ENCODE peak calls at places on chromosomes 11 and 22, in six cellular contexts. J is GM12891, I is sigmoid colon, U is endothelial cell of umbilical vein, C is lower leg skin, O is stomach. M is an unnamed sample.

GRCh38 chr22:37061611-37062365 is 10.2 kb downstream of the KCTD17 start:
- DNase-seq in C (no peak), O (no peak), U (no peak), I (no peak), J (no peak), M (no peak)

GRCh38 chr22:48585916-48586798 is 1241.5 kb downstream of the BRD1 start:
- DNase-seq in I (no peak), U (no peak), O (no peak), J (no peak), C (no peak), M (peak)

GRCh38 chr11:14748093-14748492 is 104.5 kb downstream of the PDE3B start:
- DNase-seq in J (no peak), I (no peak), U (no peak), O (no peak), C (no peak), M (no peak)

GRCh38 chr22:38177044-38177443 is 4.6 kb downstream of the PLA2G6 start:
- DNase-seq in I (peak), J (no peak), U (no peak), C (no peak), O (no peak), M (no peak)

GRCh38 chr11:31720666-31721199 is 90.4 kb downstream of the PAX6 start:
- DNase-seq in U (no peak), I (no peak), J (no peak), O (no peak), C (no peak), M (no peak)

GRCh38 chr11:83285131-83285770 is 916 bp downstream of the CCDC90B start:
- DNase-seq in I (no peak), U (no peak), J (no peak), C (no peak), O (no peak), M (no peak)

GRCh38 chr11:122398851-122399250 is 256.7 kb upstream of the UBASH3B start:
- DNase-seq in O (no peak), J (no peak), C (no peak), U (no peak), I (no peak), M (no peak)

GRCh38 chr11:96741068-96741467 is 351.3 kb downstream of the JRKL start:
- DNase-seq in I (no peak), U (no peak), C (no peak), O (no peak), J (no peak), M (no peak)

GRCh38 chr11:66321606-66322005 is 4.8 kb upstream of the CD248 start:
- DNase-seq in I (no peak), O (no peak), C (no peak), U (no peak), J (no peak), M (no peak)

GRCh38 chr22:24772493-24773220 is 1.9 kb downstream of the PIWIL3 start:
- DNase-seq in J (no peak), U (peak), I (no peak), O (no peak), C (peak), M (no peak)

GRCh38 chr11:5274340-5274739 is 4.6 kb upstream of the HBE1 start:
- DNase-seq in C (no peak), I (no peak), U (no peak), O (no peak), J (no peak), M (no peak)

GRCh38 chr22:46001426-46002106 is 24.6 kb upstream of the WNT7B start:
- DNase-seq in I (peak), O (no peak), C (no peak), U (peak), J (no peak), M (no peak)

GRCh38 chr11:112608466-112608865 is 347.8 kb upstream of the PLET1 start:
- DNase-seq in U (no peak), C (no peak), I (no peak), O (no peak), J (no peak), M (no peak)

GRCh38 chr11:79108851-79109250 is 332.0 kb downstream of the TENM4 start:
- DNase-seq in U (no peak), O (no peak), I (no peak), J (no peak), C (peak), M (no peak)

GRCh38 chr22:41620646-41621098 is at the start of gene DESI1:
- DNase-seq in U (no peak), J (peak), O (no peak), C (no peak), I (no peak), M (no peak)
- TF ChIP-seq POLR2A in U (peak), J (peak), O (peak), C (no peak), I (no peak), M (peak)

DNA sequence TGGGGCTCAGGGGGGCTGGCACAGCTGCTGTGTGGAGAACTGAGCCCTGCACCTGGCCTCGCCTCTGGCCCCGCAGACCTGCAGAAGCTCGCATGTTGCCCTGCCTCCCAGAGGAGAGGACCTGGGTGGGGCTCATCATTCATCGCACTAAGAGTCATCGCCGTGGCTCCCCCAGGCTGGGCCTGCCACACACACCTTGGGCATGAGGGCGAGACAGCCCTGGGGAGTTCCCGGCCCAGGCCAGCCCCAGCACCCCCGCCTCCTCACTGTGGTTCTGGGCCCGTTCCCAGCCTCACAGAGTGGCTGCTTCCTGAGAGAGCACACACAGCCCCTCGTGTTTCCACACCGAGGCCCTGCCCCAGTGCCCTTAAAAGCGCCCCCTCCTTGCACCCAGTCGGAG is 694.6 kb downstream of the TBC1D22A start:
- DNase-seq in I (no peak), J (no peak), U (no peak), O (no peak), C (no peak), M (no peak)
- TF ChIP-seq POLR2A in I (no peak), J (no peak), U (no peak), O (no peak), C (no peak), M (no peak)

GRCh38 chr22:31345331-31346254 is 553 bp downstream of the PATZ1 start:
- DNase-seq in J (peak), U (peak), I (peak), O (peak), C (peak), M (peak)
- TF ChIP-seq POLR2A in J (no peak), U (peak), I (no peak), O (no peak), C (no peak), M (no peak)

GRCh38 chr11:118915941-118916841 is 9.5 kb downstream of the BCL9L start:
- DNase-seq in U (no peak), O (no peak), C (no peak), J (no peak), I (peak), M (no peak)

GRCh38 chr11:118917488-118918127 is 8.1 kb downstream of the BCL9L start:
- DNase-seq in U (no peak), C (peak), I (peak), J (no peak), O (no peak), M (peak)

GRCh38 chr11:118918686-118919280 is 6.9 kb downstream of the BCL9L start:
- DNase-seq in U (no peak), O (no peak), I (peak), C (no peak), J (no peak), M (peak)

GRCh38 chr11:118916842-118917388 is 8.8 kb downstream of the BCL9L start:
- DNase-seq in J (no peak), O (no peak), U (no peak), I (peak), C (peak), M (no peak)

GRCh38 chr11:118918128-118918685 is 7.5 kb downstream of the BCL9L start:
- DNase-seq in J (no peak), O (peak), C (peak), U (peak), I (peak), M (no peak)
- TF ChIP-seq POLR2A in J (no peak), O (no peak), C (no peak), U (no peak), I (no peak), M (no peak)

DNA sequence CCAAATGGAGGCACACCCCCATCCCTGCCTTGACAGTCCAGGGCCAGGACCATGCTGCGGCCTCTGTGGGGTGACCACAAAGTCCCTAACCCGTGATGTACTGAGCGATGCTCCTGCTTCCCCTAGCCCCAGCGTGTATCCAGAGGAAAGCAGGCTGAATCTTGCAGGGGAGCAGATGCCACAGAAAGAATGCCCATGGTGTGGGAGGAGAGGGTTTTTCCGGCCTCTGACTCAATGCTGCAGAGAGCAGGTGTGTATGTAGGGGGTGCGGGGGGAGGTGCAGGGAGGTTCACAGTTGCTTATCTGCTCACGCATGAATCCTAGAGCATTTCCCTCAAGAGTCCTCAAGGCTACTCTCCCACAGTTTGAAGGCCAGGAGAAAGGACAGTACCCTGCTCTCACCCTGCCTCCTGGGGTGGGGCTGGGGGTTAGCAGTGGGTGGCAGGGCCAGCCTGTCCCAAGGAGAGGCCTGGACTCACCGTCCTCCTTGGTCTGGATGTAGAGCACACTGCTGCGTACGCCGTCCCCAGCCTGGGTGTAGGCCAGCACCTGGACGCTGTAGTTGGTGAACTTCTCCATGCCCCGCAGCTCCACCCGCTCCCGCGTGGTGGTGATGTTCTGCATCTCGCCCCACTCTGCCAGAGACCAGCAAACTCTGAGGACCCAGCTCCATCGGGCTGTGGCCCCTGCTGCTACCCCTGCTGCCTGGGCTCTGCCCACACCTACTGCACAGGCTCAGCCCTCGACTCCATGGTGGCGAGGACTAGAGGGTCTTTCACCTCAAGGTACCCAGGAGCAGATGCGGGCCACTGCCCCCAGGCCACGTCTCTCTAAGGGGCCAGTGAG is 130.8 kb downstream of the CEP164 start:
- DNase-seq in I (no peak), J (peak), O (no peak), U (no peak), C (no peak), M (no peak)
- TF ChIP-seq POLR2A in I (no peak), J (no peak), O (no peak), U (no peak), C (no peak), M (no peak)

GRCh38 chr11:46612326-46612725 is 4.7 kb downstream of the HARBI1 start:
- DNase-seq in J (no peak), U (no peak), C (no peak), O (no peak), I (no peak), M (no peak)

GRCh38 chr11:46615756-46616155 is 1.3 kb downstream of the HARBI1 start:
- DNase-seq in I (no peak), J (no peak), O (no peak), C (no peak), U (no peak), M (no peak)

GRCh38 chr11:46618789-46619188 is 1.4 kb downstream of the ATG13 start:
- DNase-seq in O (peak), U (no peak), I (no peak), J (no peak), C (no peak), M (no peak)

GRCh38 chr11:46617451-46618314 is at the start of gene ATG13:
- DNase-seq in I (peak), U (peak), O (peak), J (peak), C (peak), M (peak)

DNA sequence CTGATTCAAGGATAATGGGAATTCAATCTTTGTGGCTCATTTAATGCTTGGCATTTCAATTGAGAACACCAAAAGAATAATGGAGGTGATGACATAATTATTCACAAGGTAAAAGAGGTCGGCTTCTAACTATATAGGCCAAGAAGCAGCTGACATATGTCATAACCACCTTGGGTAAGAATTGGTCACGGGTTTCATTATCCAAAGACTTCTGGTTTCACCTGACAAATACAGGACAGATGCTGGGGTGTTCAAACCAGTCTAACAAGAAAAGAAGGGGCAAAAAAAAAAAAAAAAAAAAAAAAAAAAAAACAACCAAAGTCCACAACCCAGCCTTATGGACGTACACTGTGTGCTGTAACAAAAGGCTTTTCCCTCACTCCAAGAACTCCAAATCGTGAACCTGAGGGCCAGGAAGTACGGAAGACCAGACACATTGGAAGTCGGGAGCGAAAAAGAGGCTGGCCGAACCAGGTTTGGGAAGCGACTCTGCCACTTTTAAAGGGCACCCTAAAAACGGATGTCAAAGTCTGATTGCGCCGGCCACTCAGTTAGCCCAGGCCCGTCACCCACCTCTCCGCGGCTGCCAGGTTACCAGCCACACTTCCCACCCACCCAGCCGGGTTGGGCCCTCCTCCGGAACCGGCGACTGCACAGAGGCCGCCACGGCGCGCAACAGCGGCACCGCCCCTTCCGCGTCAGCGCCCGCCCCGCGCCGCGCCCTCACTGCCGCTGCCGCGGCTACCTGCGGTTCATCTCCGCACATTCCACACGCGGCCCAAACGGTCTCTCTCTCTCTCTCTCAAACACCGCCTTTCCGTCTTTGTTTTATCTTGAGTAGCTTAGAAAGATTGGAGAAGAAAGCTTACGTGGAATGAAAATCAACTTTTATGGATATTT is at the start of gene HARBI1:
- DNase-seq in J (peak), C (peak), U (peak), I (peak), O (peak), M (peak)
- TF ChIP-seq POLR2A in J (no peak), C (no peak), U (peak), I (peak), O (peak), M (no peak)

DNA sequence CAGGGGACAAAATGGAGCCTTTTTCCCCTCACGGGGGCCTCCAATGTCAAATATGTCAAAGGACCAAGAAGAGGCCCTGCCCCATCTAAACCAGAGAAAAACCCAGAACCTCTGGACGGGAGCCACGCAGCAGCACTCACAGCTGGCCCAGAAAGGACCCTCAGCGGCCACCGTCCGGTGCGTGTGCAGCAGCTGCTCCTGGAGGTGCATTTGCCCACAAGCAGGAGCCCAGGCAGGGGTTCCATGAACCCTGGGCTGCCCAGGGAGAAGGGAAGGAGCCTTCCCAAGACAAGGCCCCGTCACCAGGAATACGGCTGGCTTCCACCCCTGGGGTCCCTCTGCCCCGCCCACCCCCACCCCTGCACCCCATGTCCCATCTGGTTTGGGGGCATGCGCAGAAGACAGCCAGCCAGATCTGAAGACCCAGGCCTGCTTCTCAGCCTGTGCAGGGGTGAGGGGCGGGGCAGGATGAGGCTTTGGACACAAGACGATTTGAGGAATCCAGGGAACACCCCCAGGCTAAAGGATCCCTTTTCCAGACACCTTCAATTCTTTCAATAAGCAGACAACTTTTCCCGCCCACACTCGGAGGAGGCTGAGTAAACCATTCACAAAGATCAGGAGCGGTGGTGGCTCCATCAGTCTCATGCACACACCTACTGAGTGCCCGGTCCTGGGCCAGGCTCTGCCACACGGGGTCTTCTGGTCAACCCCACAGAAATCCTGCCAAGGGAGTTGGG is 423.0 kb downstream of the SHANK2 start:
- DNase-seq in C (no peak), I (no peak), U (no peak), J (no peak), O (no peak), M (no peak)
- TF ChIP-seq POLR2A in C (no peak), I (no peak), U (no peak), J (no peak), O (no peak), M (no peak)

GRCh38 chr11:58268142-58268541 is at the start of gene OR10W1:
- DNase-seq in J (no peak), U (no peak), O (no peak), I (no peak), C (no peak), M (no peak)
- TF ChIP-seq POLR2A in J (no peak), U (no peak), O (no peak), I (no peak), C (no peak), M (no peak)